ENCODE peak calls at places on chromosome 22, in seven cellular contexts. X, E, I, J, L, H and D are unnamed samples.

GRCh38 chr22:40628354-40629042 is 8.0 kb downstream of the MRTFA start:
- DNase-seq in X (no peak), E (no peak), I (no peak), J (no peak), L (no peak), H (peak), D (no peak)

GRCh38 chr22:42091446-42091764 is 833 bp upstream of the NDUFA6 start:
- DNase-seq in X (no peak), E (no peak), I (no peak), J (no peak), L (no peak), H (no peak), D (no peak)

GRCh38 chr22:17596226-17596625 is 32.3 kb downstream of the ATP6V1E1 start:
- DNase-seq in X (no peak), E (no peak), I (no peak), J (no peak), L (no peak), H (no peak), D (no peak)

GRCh38 chr22:37802310-37803194 is 5.2 kb upstream of the GCAT start:
- DNase-seq in X (no peak), E (peak), I (no peak), J (no peak), L (peak), H (peak), D (peak)

GRCh38 chr22:28933321-28933720 is 49.9 kb downstream of the ZNRF3 start:
- DNase-seq in X (no peak), E (no peak), I (no peak), J (no peak), L (no peak), H (no peak), D (no peak)

GRCh38 chr22:26086359-26086758 is 82.9 kb upstream of the SEZ6L start:
- DNase-seq in X (no peak), E (no peak), I (no peak), J (no peak), L (no peak), H (no peak), D (no peak)

GRCh38 chr22:19517171-19517500 is 7.1 kb downstream of the CLDN5 start:
- DNase-seq in X (no peak), E (no peak), I (no peak), J (no peak), L (no peak), H (no peak), D (no peak)

GRCh38 chr22:23791737-23792645 is 5.2 kb downstream of the SMARCB1 start:
- DNase-seq in X (no peak), E (no peak), I (no peak), J (no peak), L (no peak), H (no peak), D (no peak)

GRCh38 chr22:24587948-24588347 is 4.9 kb downstream of the LRRC75B start:
- DNase-seq in X (peak), E (no peak), I (no peak), J (no peak), L (no peak), H (no peak), D (no peak)

GRCh38 chr22:18110944-18111758 is 542 bp downstream of the TUBA8 start:
- DNase-seq in X (no peak), E (no peak), I (no peak), J (no peak), L (no peak), H (no peak), D (no peak)

GRCh38 chr22:42357634-42358296 is 74.4 kb downstream of the NFAM1 start:
- DNase-seq in X (no peak), E (no peak), I (no peak), J (no peak), L (no peak), H (no peak), D (no peak)